ENCODE peak calls at places on chromosomes 11 and 22, in ten cellular contexts. T is tibial nerve; G is A549; B is AG04450; Y is ovary; I is CD4-positive, alpha-beta memory T cell; N is left lung; K is CD8-positive, alpha-beta memory T cell; C is cardiac muscle cell; A is colonic mucosa. V is an unnamed sample.
A peak's percentile ranks its signal among the peaks of the same experiment; 100 is the strongest.

GRCh38 chr11:124674168-124674517 is 439 bp downstream of the SPA17 start:
- DNase-seq in I (no peak), A (peak; percentile 24), C (no peak), G (no peak), B (no peak), K (no peak), T (no peak), N (no peak), Y (no peak), V (no peak)

GRCh38 chr11:68010058-68011041 is at the start of gene ALDH3B1:
- DNase-seq in I (no peak), T (peak; percentile 97), K (no peak), B (no peak), N (peak; percentile 98), Y (peak; percentile 82), A (peak; percentile 94), C (peak; percentile 92), G (peak; percentile 97), V (peak; percentile 93)

GRCh38 chr11:8068605-8069221 is 12.3 kb upstream of the TUB start:
- DNase-seq in T (peak; percentile 62), C (peak; percentile 94), Y (peak; percentile 55), K (no peak), A (no peak), B (peak; percentile 74), N (no peak), I (no peak), G (peak; percentile 17), V (no peak)

GRCh38 chr11:42021919-42022318 is 562.5 kb upstream of the LRRC4C start:
- DNase-seq in K (no peak), C (no peak), B (no peak), A (no peak), T (no peak), G (no peak), N (no peak), Y (no peak), I (no peak), V (no peak)

GRCh38 chr11:70399681-70400112 is 1.4 kb downstream of the CTTN start:
- DNase-seq in I (no peak), B (peak; percentile 86), N (peak; percentile 93), A (peak; percentile 79), T (peak; percentile 50), K (no peak), Y (peak; percentile 94), C (peak; percentile 97), G (peak; percentile 90), V (no peak)

GRCh38 chr11:69640995-69641581 is at the start of gene CCND1:
- DNase-seq in Y (no peak), G (peak; percentile 95), I (peak; percentile 35), T (no peak), N (peak; percentile 90), A (peak; percentile 82), C (peak; percentile 91), B (peak; percentile 86), K (no peak), V (peak; percentile 28)

GRCh38 chr11:126355926-126356897 is 726 bp downstream of the ST3GAL4 start:
- DNase-seq in B (no peak), Y (peak; percentile 57), A (peak; percentile 43), C (no peak), T (no peak), K (no peak), I (no peak), G (no peak), N (peak; percentile 85), V (peak; percentile 53)

GRCh38 chr22:47382164-47382890 is 619.9 kb downstream of the TBC1D22A start:
- DNase-seq in A (no peak), T (no peak), N (no peak), Y (no peak), K (no peak), C (no peak), I (no peak), G (no peak), B (no peak), V (no peak)

GRCh38 chr11:101509911-101510310 is 73.9 kb downstream of the TRPC6 start:
- DNase-seq in A (no peak), K (no peak), Y (no peak), C (no peak), B (no peak), I (no peak), G (no peak), T (no peak), N (no peak), V (no peak)

GRCh38 chr11:75858613-75859012 is 43.6 kb downstream of the UVRAG start:
- DNase-seq in B (no peak), T (no peak), I (no peak), N (no peak), A (no peak), C (peak; percentile 85), K (no peak), Y (no peak), G (no peak), V (no peak)

GRCh38 chr11:62419560-62420342 is 918 bp downstream of the SCGB1A1 start:
- DNase-seq in K (no peak), N (no peak), Y (no peak), T (no peak), C (no peak), B (no peak), I (no peak), G (no peak), A (no peak), V (no peak)

GRCh38 chr11:62416596-62416995 is 2.2 kb upstream of the SCGB1A1 start:
- DNase-seq in K (no peak), A (no peak), I (no peak), B (no peak), N (no peak), T (no peak), C (no peak), G (no peak), Y (no peak), V (no peak)

GRCh38 chr11:62418136-62418535 is 697 bp upstream of the SCGB1A1 start:
- DNase-seq in G (no peak), T (no peak), C (no peak), I (no peak), N (no peak), B (no peak), A (no peak), K (no peak), Y (no peak), V (no peak)

GRCh38 chr11:62420882-62421281 is 2.0 kb downstream of the SCGB1A1 start:
- DNase-seq in G (no peak), T (no peak), N (no peak), K (no peak), Y (no peak), C (no peak), B (no peak), A (no peak), I (no peak), V (no peak)

DNA sequence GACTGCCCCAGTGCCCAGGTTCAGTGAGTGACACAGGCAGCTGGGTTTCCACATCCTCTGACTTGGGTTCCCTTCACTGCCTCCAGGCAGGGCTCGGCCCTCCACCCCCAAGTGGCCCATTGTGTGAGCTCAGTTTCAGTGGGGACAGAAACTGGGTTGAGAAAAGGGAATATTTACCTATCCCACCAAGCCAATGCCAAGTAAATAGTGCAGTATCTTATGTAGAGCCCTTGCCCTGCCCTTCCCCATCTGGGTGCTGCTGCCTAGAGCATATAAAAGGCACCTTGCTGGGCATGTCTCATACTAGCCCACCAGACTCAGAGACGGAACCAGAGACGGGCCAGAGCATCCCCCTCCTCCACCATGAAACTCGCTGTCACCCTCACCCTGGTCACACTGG is at the start of gene SCGB1A1:
- DNase-seq in A (no peak), T (no peak), Y (no peak), I (no peak), N (no peak), C (no peak), B (no peak), K (no peak), G (no peak), V (no peak)
- H3K27ac ChIP-seq in A (peak within 1 kb of the TSS; percentile 5), T (peak within 1 kb of the TSS; percentile 83), Y (peak within 1 kb of the TSS; percentile 47), I (no peak within 1 kb of the TSS), N (no peak within 1 kb of the TSS), C (no peak within 1 kb of the TSS), B (peak within 1 kb of the TSS; percentile 11), K (peak within 1 kb of the TSS; percentile 4), G (no peak within 1 kb of the TSS), V (no peak within 1 kb of the TSS)

DNA sequence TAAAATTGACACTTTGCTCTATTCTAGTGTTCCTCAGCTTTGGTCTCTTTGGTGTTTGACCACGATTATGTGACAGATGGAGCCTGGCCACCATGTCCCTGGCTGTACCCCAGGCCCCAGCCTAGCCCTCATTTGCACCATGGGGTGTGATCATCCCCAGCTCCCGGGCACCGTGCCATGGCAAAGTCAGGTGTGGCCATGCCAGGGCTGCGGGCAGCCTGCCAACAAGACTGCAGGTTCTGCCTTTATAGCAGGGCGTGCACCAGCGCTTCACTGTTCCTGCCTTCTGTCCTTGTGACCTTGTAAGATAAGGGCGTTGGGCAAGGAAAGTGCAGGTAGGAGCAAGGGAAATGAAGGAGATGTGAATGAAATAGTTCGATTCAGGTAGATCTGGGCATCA is 22.4 kb upstream of the APOBEC3A start:
- DNase-seq in G (peak; percentile 39), T (no peak), K (no peak), Y (no peak), A (peak; percentile 99), N (peak; percentile 93), C (no peak), B (no peak), I (no peak), V (no peak)
- H3K27ac ChIP-seq in G (no peak overlapping the region), T (no peak overlapping the region), K (no peak overlapping the region), Y (no peak overlapping the region), A (peak overlapping the region; percentile 16), N (no peak overlapping the region), C (no peak overlapping the region), B (no peak overlapping the region), I (no peak overlapping the region), V (no peak overlapping the region)

GRCh38 chr11:62923634-62924411 is 2.7 kb upstream of the CHRM1 start:
- DNase-seq in C (no peak), T (no peak), G (no peak), N (peak; percentile 58), K (no peak), Y (no peak), A (no peak), I (peak; percentile 41), B (no peak), V (no peak)

GRCh38 chr11:62922653-62923371 is 1.6 kb upstream of the CHRM1 start:
- DNase-seq in N (no peak), I (no peak), A (no peak), T (no peak), G (peak; percentile 59), K (no peak), Y (no peak), C (peak; percentile 30), B (no peak), V (no peak)

GRCh38 chr11:62921573-62922188 is 518 bp upstream of the CHRM1 start:
- DNase-seq in G (no peak), Y (no peak), B (no peak), T (no peak), K (no peak), I (no peak), A (peak; percentile 57), N (peak; percentile 63), C (peak; percentile 36), V (no peak)

GRCh38 chr11:62921201-62921572 is at the start of gene CHRM1:
- DNase-seq in Y (no peak), N (peak; percentile 68), K (no peak), C (no peak), A (peak; percentile 50), I (no peak), T (no peak), G (no peak), B (no peak), V (no peak)

GRCh38 chr11:62922189-62922589 is 1.0 kb upstream of the CHRM1 start:
- DNase-seq in G (no peak), B (no peak), A (no peak), K (no peak), I (no peak), T (no peak), Y (no peak), C (no peak), N (no peak), V (no peak)
- H3K27ac ChIP-seq in G (no peak overlapping the region), B (no peak overlapping the region), A (no peak overlapping the region), K (no peak overlapping the region), I (no peak overlapping the region), T (no peak overlapping the region), Y (no peak overlapping the region), C (no peak overlapping the region), N (no peak overlapping the region), V (no peak overlapping the region)

GRCh38 chr11:763549-764321 is 13.6 kb downstream of the GATD1 start:
- DNase-seq in T (no peak), Y (no peak), B (no peak), A (no peak), C (no peak), N (no peak), I (no peak), K (no peak), G (no peak), V (no peak)
- H3K27ac ChIP-seq in T (peak overlapping the region; percentile 2), Y (no peak overlapping the region), B (peak overlapping the region; percentile 21), A (no peak overlapping the region), C (no peak overlapping the region), N (no peak overlapping the region), I (no peak overlapping the region), K (no peak overlapping the region), G (no peak overlapping the region), V (no peak overlapping the region)